ENCODE peak calls at places on chromosome 15, in seven cellular contexts. Q is IMR-90, Y is stomach, L is body of pancreas, W is lower leg skin, R is heart left ventricle, U is H1. I is an unnamed sample.

GRCh38 chr15:68578960-68579935 is at the start of gene CORO2B:
- DNase-seq in Q (peak), Y (no peak), L (peak), W (no peak), R (peak), U (no peak), I (peak)

GRCh38 chr15:88393719-88394519 is 73.3 kb downstream of the MRPL46 start:
- DNase-seq in Q (no peak), Y (no peak), L (no peak), W (no peak), R (no peak), U (no peak), I (no peak)

GRCh38 chr15:100114100-100114499 is 227.7 kb downstream of the ADAMTS17 start:
- DNase-seq in Q (peak), Y (no peak), L (peak), W (peak), R (peak), U (no peak), I (no peak)

GRCh38 chr15:60010467-60011257 is 6.6 kb downstream of the FOXB1 start:
- DNase-seq in Q (no peak), Y (no peak), L (no peak), W (no peak), R (no peak), U (no peak), I (no peak)

GRCh38 chr15:50046868-50047267 is 72.2 kb downstream of the ATP8B4 start:
- DNase-seq in Q (peak), Y (no peak), L (no peak), W (no peak), R (no peak), U (no peak), I (no peak)

GRCh38 chr15:58748040-58748786 is 1.3 kb downstream of the ADAM10 start:
- DNase-seq in Q (no peak), Y (no peak), L (no peak), W (no peak), R (no peak), U (no peak), I (no peak)

GRCh38 chr15:84747423-84748273 is 744 bp upstream of the ZNF592 start:
- DNase-seq in Q (peak), Y (peak), L (peak), W (peak), R (peak), U (no peak), I (peak)

GRCh38 chr15:59371458-59372351 is 966 bp downstream of the MYO1E start:
- DNase-seq in Q (no peak), Y (peak), L (peak), W (peak), R (peak), U (no peak), I (peak)

GRCh38 chr15:74815121-74815933 is 2.7 kb downstream of the LMAN1L start:
- DNase-seq in Q (no peak), Y (peak), L (peak), W (no peak), R (peak), U (no peak), I (peak)

GRCh38 chr15:74206801-74207281 is 4.3 kb upstream of the STRA6 start:
- DNase-seq in Q (no peak), Y (no peak), L (no peak), W (no peak), R (no peak), U (no peak), I (no peak)

GRCh38 chr15:78979456-78980320 is 34.8 kb upstream of the CTSH start:
- DNase-seq in Q (peak), Y (peak), L (peak), W (no peak), R (peak), U (peak), I (peak)

GRCh38 chr15:65916664-65917406 is 47.5 kb downstream of the RAB11A start:
- DNase-seq in Q (peak), Y (peak), L (peak), W (no peak), R (peak), U (peak), I (peak)

GRCh38 chr15:56763496-56763895 is 30.2 kb upstream of the ZNF280D start:
- DNase-seq in Q (no peak), Y (no peak), L (no peak), W (no peak), R (no peak), U (no peak), I (no peak)

GRCh38 chr15:62068071-62068786 is 1.5 kb downstream of the C2CD4A start:
- DNase-seq in Q (no peak), Y (peak), L (peak), W (no peak), R (peak), U (no peak), I (peak)

GRCh38 chr15:62798536-62798935 is 244.0 kb upstream of the TPM1 start:
- DNase-seq in Q (no peak), Y (no peak), L (no peak), W (no peak), R (no peak), U (no peak), I (no peak)

GRCh38 chr15:96177279-96177678 is 153.2 kb upstream of the NR2F2 start:
- DNase-seq in Q (no peak), Y (no peak), L (no peak), W (no peak), R (no peak), U (no peak), I (no peak)

GRCh38 chr15:79450648-79451047 is 18.5 kb downstream of the MINAR1 start:
- DNase-seq in Q (no peak), Y (no peak), L (no peak), W (no peak), R (no peak), U (no peak), I (no peak)

GRCh38 chr15:31300208-31300661 is 26.4 kb upstream of the KLF13 start:
- DNase-seq in Q (no peak), Y (no peak), L (peak), W (peak), R (peak), U (no peak), I (peak)

GRCh38 chr15:98873441-98874218 is 134.0 kb downstream of the PGPEP1L start:
- DNase-seq in Q (peak), Y (no peak), L (no peak), W (no peak), R (no peak), U (no peak), I (no peak)

GRCh38 chr15:24054547-24055245 is 367.6 kb upstream of the NDN start:
- DNase-seq in Q (no peak), Y (peak), L (peak), W (no peak), R (no peak), U (no peak), I (no peak)

GRCh38 chr15:88326924-88327323 is 70.4 kb upstream of the NTRK3 start:
- DNase-seq in Q (no peak), Y (no peak), L (no peak), W (no peak), R (no peak), U (no peak), I (no peak)

GRCh38 chr15:40438712-40439111 is 2.0 kb upstream of the BAHD1 start:
- DNase-seq in Q (no peak), Y (peak), L (peak), W (no peak), R (no peak), U (no peak), I (no peak)

GRCh38 chr15:40441012-40441735 is 421 bp downstream of the BAHD1 start:
- DNase-seq in Q (no peak), Y (no peak), L (no peak), W (no peak), R (peak), U (no peak), I (no peak)

GRCh38 chr15:40441736-40442531 is 1.2 kb downstream of the BAHD1 start:
- DNase-seq in Q (no peak), Y (no peak), L (peak), W (no peak), R (peak), U (no peak), I (no peak)

GRCh38 chr15:40437754-40438687 is 2.7 kb upstream of the BAHD1 start:
- DNase-seq in Q (no peak), Y (no peak), L (peak), W (no peak), R (no peak), U (no peak), I (no peak)

GRCh38 chr15:40439461-40440299 is 1.1 kb upstream of the BAHD1 start:
- DNase-seq in Q (peak), Y (peak), L (peak), W (no peak), R (peak), U (peak), I (no peak)
- TF ChIP-seq POLR2A in Q (no peak), Y (no peak), L (no peak), W (no peak), R (no peak), U (peak), I (no peak)

GRCh38 chr15:81351651-81352050 is 22.4 kb downstream of the TMC3 start:
- DNase-seq in Q (no peak), Y (no peak), L (no peak), W (no peak), R (no peak), U (no peak), I (no peak)

GRCh38 chr15:81343371-81343770 is 19.4 kb upstream of the STARD5 start:
- DNase-seq in Q (no peak), Y (no peak), L (no peak), W (no peak), R (no peak), U (no peak), I (no peak)

GRCh38 chr15:81349271-81349670 is 24.7 kb downstream of the TMC3 start:
- DNase-seq in Q (no peak), Y (no peak), L (no peak), W (no peak), R (no peak), U (no peak), I (no peak)

DNA sequence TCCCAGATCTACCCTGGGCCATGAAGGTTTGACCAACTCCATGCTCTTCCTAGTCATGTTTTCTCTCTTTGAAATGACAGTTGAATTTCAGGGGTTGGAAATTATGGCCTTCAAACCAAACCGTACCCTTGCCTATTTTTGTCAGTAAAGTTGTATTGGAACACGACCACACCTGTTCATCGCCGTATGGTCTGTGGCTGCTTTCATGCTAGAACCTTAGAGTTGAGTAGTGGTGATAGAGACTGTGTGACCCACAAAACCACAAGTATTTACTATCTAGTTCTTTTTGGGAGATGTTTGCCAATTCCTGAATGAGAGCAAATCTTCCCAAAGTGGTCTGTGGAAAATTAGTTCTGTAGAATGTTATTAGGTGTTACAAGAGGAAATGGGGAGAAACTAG is 24.0 kb upstream of the STARD5 start:
- DNase-seq in Q (no peak), Y (no peak), L (no peak), W (no peak), R (no peak), U (no peak), I (no peak)
- TF ChIP-seq POLR2A in Q (no peak), Y (no peak), L (no peak), W (no peak), R (no peak), U (no peak), I (no peak)

DNA sequence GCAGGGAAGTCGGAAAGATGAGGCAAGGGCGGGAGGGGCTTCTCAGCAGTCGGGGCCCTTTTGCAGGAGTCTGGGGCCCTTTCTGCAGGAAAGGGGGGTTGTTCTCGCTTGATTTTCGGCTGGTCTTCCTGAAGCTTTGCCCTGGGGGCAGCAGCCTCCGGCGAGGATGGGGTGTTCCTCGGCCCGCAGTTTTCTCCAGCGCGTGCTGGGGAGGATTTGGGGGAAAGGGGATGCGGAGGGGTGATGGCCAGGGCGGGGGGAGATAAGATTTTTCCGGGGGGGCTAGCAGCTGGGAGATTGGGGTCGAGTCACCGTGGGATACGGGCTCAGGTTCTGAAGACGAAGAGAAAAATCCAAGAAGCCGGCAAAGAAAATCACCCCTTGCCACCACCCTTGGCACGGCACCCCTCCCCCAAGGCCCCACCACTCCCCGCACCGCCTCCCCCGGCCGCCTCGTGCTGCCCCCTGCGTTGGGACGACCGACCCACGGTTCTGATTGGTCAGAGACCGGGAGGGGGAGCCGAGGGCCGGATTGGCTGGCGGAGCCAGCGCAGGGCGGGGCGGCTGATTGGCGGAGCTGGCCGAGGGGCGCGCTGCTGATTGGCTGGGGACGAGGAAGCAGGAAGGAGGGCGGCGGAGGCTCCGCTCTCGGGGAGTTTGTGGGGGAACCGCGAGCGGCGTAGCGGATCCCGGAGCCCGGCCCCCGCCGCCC is at the start of gene BAHD1:
- DNase-seq in Q (peak), Y (peak), L (peak), W (peak), R (peak), U (peak), I (peak)
- TF ChIP-seq POLR2A in Q (no peak), Y (no peak), L (peak), W (no peak), R (peak), U (no peak), I (peak)

DNA sequence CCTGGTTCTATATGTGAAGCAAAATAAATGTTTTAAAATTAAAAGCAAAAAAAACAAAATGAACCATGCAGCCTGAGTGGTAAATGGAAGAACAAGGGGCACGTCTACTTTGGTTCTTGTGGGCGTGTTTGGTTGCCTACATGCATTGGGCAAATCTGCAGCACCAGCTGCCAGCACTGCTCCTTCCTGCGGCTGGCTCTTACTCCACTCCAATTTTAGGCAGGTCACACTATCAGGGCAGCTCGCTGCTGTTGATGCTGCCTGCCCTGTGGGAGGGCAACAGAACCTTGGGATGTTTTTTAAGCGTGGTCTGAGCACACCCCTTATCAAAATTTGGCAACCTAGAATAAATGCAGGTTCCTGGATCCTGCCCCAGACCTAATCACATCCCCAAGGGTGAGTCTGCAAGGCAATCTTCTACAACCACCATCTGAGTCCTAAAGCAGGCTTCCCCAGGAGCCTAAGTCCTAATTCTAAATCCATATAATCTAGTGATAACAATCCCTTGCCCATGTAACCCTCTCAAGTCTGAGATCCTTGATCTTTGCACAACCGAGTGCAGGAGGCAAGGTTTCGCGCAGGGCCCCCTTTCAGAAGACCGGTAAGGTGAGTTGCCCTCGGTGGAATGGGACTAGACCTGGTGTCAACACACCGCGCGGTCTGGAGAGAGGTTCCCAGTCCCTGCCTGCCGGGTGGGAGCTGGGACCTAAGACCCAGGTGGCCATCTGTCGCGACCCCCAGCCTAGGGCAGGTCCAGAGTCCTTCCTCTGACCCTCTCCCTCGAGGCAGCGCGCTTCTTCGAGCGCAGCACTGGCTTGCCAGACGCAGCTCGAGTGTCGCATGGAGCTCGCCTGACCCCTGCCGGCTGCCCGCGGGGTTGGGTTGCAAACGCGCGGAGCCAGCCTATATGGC is 15.9 kb downstream of the IVD start:
- DNase-seq in Q (peak), Y (peak), L (peak), W (no peak), R (peak), U (peak), I (peak)
- TF ChIP-seq POLR2A in Q (no peak), Y (no peak), L (no peak), W (no peak), R (no peak), U (peak), I (no peak)

GRCh38 chr15:48645558-48646330 is at the start of gene FBN1:
- DNase-seq in Q (peak), Y (peak), L (peak), W (peak), R (peak), U (peak), I (no peak)
- TF ChIP-seq POLR2A in Q (peak), Y (no peak), L (peak), W (no peak), R (peak), U (peak), I (peak)

GRCh38 chr15:33720952-33721351 is 247.3 kb upstream of the CHRM5 start:
- DNase-seq in Q (peak), Y (no peak), L (no peak), W (no peak), R (no peak), U (no peak), I (no peak)
- TF ChIP-seq POLR2A in Q (no peak), Y (no peak), L (no peak), W (no peak), R (no peak), U (no peak), I (no peak)

DNA sequence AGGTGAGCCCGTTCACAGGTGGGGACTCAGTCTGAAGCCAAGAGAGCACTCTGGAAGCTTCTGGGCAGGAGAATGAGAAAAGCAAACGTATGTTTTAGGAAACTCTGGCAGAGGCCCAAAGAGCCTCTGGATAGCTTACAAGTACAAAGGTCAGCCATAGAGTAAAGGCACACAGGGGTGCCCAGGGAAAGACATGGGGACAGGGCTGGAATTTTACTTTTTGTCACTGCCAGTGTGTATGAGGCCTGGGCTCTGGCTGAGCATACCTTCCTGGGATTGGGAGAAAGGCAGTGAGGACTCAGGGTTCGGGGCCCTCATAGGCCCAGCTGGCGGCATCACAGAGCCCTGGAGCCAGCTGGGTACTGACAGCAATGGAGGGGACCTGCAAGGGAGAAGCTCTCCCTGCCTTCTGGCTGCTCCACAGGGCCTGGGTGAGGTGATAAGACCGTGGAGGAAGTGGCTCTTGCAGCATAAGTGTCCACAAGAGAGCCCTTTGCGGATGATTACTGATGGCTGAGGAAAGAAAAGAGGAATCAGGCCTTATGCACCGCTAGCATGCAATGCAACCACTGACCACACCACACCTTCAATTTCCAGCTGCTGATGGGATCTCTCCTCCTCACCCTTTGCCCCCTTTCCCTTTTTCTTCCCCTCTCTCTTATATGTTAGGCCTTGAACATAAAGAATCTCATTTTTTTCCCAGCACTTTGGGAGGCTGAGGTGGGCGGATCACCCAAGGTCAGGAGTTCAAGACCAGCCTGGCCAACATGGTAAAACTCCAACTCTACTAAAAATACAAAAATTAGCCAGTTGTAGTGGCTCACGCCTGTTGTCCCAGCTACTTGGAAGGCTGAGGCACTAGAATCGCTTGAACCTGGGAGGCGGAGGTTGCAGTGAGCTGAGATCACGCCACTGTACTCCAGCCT is 25.1 kb upstream of the BCL2L10 start:
- DNase-seq in Q (no peak), Y (peak), L (peak), W (no peak), R (no peak), U (no peak), I (no peak)
- TF ChIP-seq POLR2A in Q (no peak), Y (no peak), L (no peak), W (no peak), R (no peak), U (no peak), I (no peak)

GRCh38 chr15:40859206-40859851 is 14.7 kb downstream of the RHOV start:
- DNase-seq in Q (peak), Y (peak), L (peak), W (peak), R (peak), U (peak), I (peak)
- TF ChIP-seq POLR2A in Q (no peak), Y (no peak), L (no peak), W (no peak), R (no peak), U (peak), I (no peak)

GRCh38 chr15:85777291-85778106 is 17.2 kb downstream of the KLHL25 start:
- DNase-seq in Q (no peak), Y (no peak), L (no peak), W (no peak), R (no peak), U (no peak), I (no peak)
- TF ChIP-seq POLR2A in Q (no peak), Y (no peak), L (no peak), W (no peak), R (no peak), U (no peak), I (no peak)